ENCODE peak calls at places on chromosomes 4 and X, in nine cellular contexts. N is activated CD4-positive, alpha-beta T cell treated with anti-CD3 and anti-CD28 coated beads, Interleukin-2, amount 50 U/mL, for 1 hour; P is HEK293T; Z is neural progenitor cell; R is HCEC 1CT; S is T-helper 9 cell; E is H4; D is nephron progenitor cell; T is effector memory CD4-positive, alpha-beta T cell. I is an unnamed sample.

GRCh38 chrX:69152398-69152797 is 12.9 kb downstream of the PJA1 start:
- DNase-seq in N (no peak), P (no peak), Z (no peak), R (no peak), S (no peak), E (peak), D (no peak), T (no peak), I (no peak)

GRCh38 chr4:136935305-136935704 is 597.0 kb downstream of the PCDH18 start:
- DNase-seq in N (no peak), P (no peak), Z (no peak), R (no peak), S (no peak), E (no peak), D (no peak), T (no peak), I (no peak)

GRCh38 chrX:7515681-7516413 is 327.1 kb upstream of the VCX start:
- DNase-seq in N (no peak), P (no peak), Z (no peak), R (peak), S (no peak), E (peak), D (no peak), T (no peak), I (no peak)

GRCh38 chr4:148573284-148573683 is 131.1 kb upstream of the NR3C2 start:
- DNase-seq in N (no peak), P (no peak), Z (no peak), R (no peak), S (no peak), E (no peak), D (no peak), T (no peak), I (no peak)

GRCh38 chr4:183905081-183905592 is at the start of gene STOX2:
- DNase-seq in N (no peak), P (peak), Z (peak), R (no peak), S (no peak), E (peak), D (peak), T (no peak), I (peak)

GRCh38 chrX:68232206-68232605 is 201.1 kb downstream of the OPHN1 start:
- DNase-seq in N (no peak), P (no peak), Z (no peak), R (no peak), S (no peak), E (no peak), D (no peak), T (no peak), I (no peak)

GRCh38 chrX:11341274-11342256 is 48.4 kb downstream of the AMELX start:
- DNase-seq in N (no peak), P (no peak), Z (no peak), R (peak), S (no peak), E (peak), D (no peak), T (no peak), I (no peak)

GRCh38 chrX:1012678-1013300 is 199.7 kb downstream of the CRLF2 start:
- DNase-seq in N (no peak), P (no peak), Z (no peak), R (no peak), S (no peak), E (no peak), D (no peak), T (no peak), I (no peak)

GRCh38 chr4:145804134-145804533 is 124.2 kb downstream of the C4orf51 start:
- DNase-seq in N (no peak), P (no peak), Z (no peak), R (peak), S (no peak), E (peak), D (no peak), T (no peak), I (peak)

GRCh38 chr4:2290488-2290887 is 28.6 kb upstream of the MXD4 start:
- DNase-seq in N (no peak), P (no peak), Z (no peak), R (no peak), S (no peak), E (no peak), D (no peak), T (no peak), I (no peak)

GRCh38 chr4:124564121-124564520 is 148.4 kb downstream of the ANKRD50 start:
- DNase-seq in N (no peak), P (no peak), Z (no peak), R (no peak), S (no peak), E (no peak), D (no peak), T (no peak), I (no peak)

GRCh38 chr4:83731609-83732008 is 195.7 kb downstream of the GPAT3 start:
- DNase-seq in N (no peak), P (no peak), Z (no peak), R (peak), S (no peak), E (no peak), D (no peak), T (no peak), I (no peak)

GRCh38 chrX:80876877-80877276 is 67.2 kb upstream of the BRWD3 start:
- DNase-seq in N (no peak), P (no peak), Z (peak), R (peak), S (no peak), E (peak), D (no peak), T (no peak), I (no peak)

GRCh38 chr4:16710198-16710597 is 188.2 kb downstream of the LDB2 start:
- DNase-seq in N (no peak), P (no peak), Z (no peak), R (no peak), S (no peak), E (no peak), D (no peak), T (no peak), I (no peak)

GRCh38 chr4:2762048-2762447 is 5.9 kb upstream of the TNIP2 start:
- DNase-seq in N (no peak), P (no peak), Z (no peak), R (no peak), S (no peak), E (no peak), D (no peak), T (no peak), I (no peak)

GRCh38 chr4:138401330-138401729 is 159.2 kb upstream of the SLC7A11 start:
- DNase-seq in N (no peak), P (no peak), Z (no peak), R (no peak), S (no peak), E (no peak), D (no peak), T (no peak), I (no peak)

GRCh38 chrX:119646515-119646914 is 40.3 kb upstream of the NKRF start:
- DNase-seq in N (no peak), P (no peak), Z (no peak), R (no peak), S (no peak), E (no peak), D (no peak), T (no peak), I (no peak)

GRCh38 chr4:1571986-1572385 is 112.1 kb downstream of the FAM53A start:
- DNase-seq in N (no peak), P (no peak), Z (peak), R (no peak), S (no peak), E (no peak), D (peak), T (no peak), I (no peak)

GRCh38 chr4:128639586-128640270 is 169.8 kb upstream of the JADE1 start:
- DNase-seq in N (no peak), P (no peak), Z (no peak), R (no peak), S (no peak), E (no peak), D (no peak), T (no peak), I (no peak)